ENCODE peak calls at places on chromosomes 13 and 19, in six cellular contexts. Z is omental fat pad, I is neural crest cell, S is Calu3, D is heart right ventricle, P is BE2C. F is an unnamed sample.

GRCh38 chr13:58151452-58151851 is 519.9 kb downstream of the PCDH17 start:
- DNase-seq in P (no peak), S (no peak), I (no peak), D (no peak), Z (no peak), F (no peak)

GRCh38 chr19:14769201-14769600 is 9.2 kb downstream of the ADGRE2 start:
- DNase-seq in S (no peak), I (no peak), P (no peak), D (no peak), Z (no peak), F (no peak)

GRCh38 chr13:110387451-110388140 is 80.5 kb downstream of the COL4A2 start:
- DNase-seq in I (no peak), S (no peak), D (peak; percentile 86), Z (no peak), P (no peak), F (no peak)

GRCh38 chr19:53865918-53866696 is 1.6 kb upstream of the MYADM start:
- DNase-seq in Z (no peak), S (peak; percentile 94), P (peak; percentile 80), I (peak; percentile 46), D (peak; percentile 81), F (peak; percentile 64)

GRCh38 chr19:21498651-21499050 is 6.8 kb upstream of the ZNF429 start:
- DNase-seq in Z (no peak), S (no peak), D (no peak), I (no peak), P (no peak), F (no peak)

GRCh38 chr19:39406656-39407393 is at the start of gene ZFP36:
- DNase-seq in D (peak; percentile 74), Z (peak; percentile 89), S (peak; percentile 92), I (peak; percentile 65), P (peak; percentile 84), F (peak; percentile 95)

GRCh38 chr19:13366529-13367143 is 139.6 kb downstream of the CACNA1A start:
- DNase-seq in D (no peak), Z (no peak), I (peak; percentile 29), S (peak; percentile 24), P (no peak), F (peak; percentile 61)

GRCh38 chr13:102654786-102655185 is 40.1 kb downstream of the METTL21C start:
- DNase-seq in P (no peak), D (no peak), Z (no peak), S (no peak), I (no peak), F (no peak)

GRCh38 chr19:13017306-13018036 is 22.2 kb downstream of the NFIX start:
- DNase-seq in D (no peak), I (no peak), S (no peak), P (no peak), Z (no peak), F (no peak)

GRCh38 chr13:84894749-84895148 is 904.5 kb downstream of the SLITRK6 start:
- DNase-seq in Z (no peak), D (no peak), I (no peak), S (no peak), P (no peak), F (no peak)

GRCh38 chr19:5292453-5292842 is 48.2 kb downstream of the PTPRS start:
- DNase-seq in S (no peak), I (no peak), D (no peak), Z (no peak), P (no peak), F (peak; percentile 20)

GRCh38 chr13:30907167-30907761 is 1.2 kb downstream of the MEDAG start:
- DNase-seq in P (no peak), I (no peak), S (no peak), Z (no peak), D (peak; percentile 9), F (peak; percentile 21)

GRCh38 chr19:28184997-28185396 is 1028.0 kb downstream of the UQCRFS1 start:
- DNase-seq in I (no peak), Z (no peak), D (no peak), P (no peak), S (no peak), F (no peak)

GRCh38 chr13:33347866-33348265 is 62.3 kb upstream of the STARD13 start:
- DNase-seq in S (no peak), Z (no peak), P (no peak), D (no peak), I (no peak), F (no peak)

GRCh38 chr19:29320076-29320475 is 107.1 kb upstream of the UQCRFS1 start:
- DNase-seq in P (no peak), I (no peak), Z (no peak), D (no peak), S (no peak), F (no peak)

GRCh38 chr13:89822467-89822866 is 1525.0 kb upstream of the MIR17HG start:
- DNase-seq in I (no peak), Z (no peak), S (no peak), P (no peak), D (no peak), F (no peak)

GRCh38 chr13:39641645-39642044 is 13.8 kb upstream of the COG6 start:
- DNase-seq in I (no peak), Z (no peak), D (no peak), P (no peak), S (no peak), F (no peak)

GRCh38 chr13:98564204-98564603 is 12.7 kb downstream of the STK24 start:
- DNase-seq in Z (no peak), P (no peak), D (no peak), S (no peak), I (no peak), F (no peak)

GRCh38 chr13:72258340-72258981 is 391.5 kb upstream of the DACH1 start:
- DNase-seq in P (no peak), I (no peak), D (no peak), Z (no peak), S (no peak), F (no peak)

DNA sequence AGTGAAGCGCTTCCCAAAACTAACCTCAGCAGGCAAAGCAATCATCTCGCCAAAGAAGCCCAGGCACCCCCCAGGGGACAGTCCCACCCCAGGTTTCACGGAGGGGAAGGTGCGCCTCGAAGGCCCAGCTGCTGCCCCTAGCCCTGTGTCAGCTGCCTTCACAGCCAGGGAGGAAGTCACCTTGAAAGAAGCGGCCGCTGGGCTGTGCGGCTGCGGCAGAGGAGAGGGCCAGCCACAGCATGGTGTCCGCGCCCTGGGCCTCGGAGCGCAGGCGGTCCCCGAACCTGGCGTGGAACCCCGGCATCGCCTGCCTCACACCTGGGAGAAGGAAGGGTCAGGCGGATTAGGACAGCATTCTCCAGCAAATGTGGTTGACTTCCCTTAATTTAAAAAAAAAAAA is 35.0 kb downstream of the DHRS12 start:
- DNase-seq in I (no peak), D (no peak), S (no peak), P (no peak), Z (no peak), F (no peak)
- TF ChIP-seq CTCF in I (no peak), D (no peak), S (no peak), P (no peak), Z (no peak), F (no peak)

DNA sequence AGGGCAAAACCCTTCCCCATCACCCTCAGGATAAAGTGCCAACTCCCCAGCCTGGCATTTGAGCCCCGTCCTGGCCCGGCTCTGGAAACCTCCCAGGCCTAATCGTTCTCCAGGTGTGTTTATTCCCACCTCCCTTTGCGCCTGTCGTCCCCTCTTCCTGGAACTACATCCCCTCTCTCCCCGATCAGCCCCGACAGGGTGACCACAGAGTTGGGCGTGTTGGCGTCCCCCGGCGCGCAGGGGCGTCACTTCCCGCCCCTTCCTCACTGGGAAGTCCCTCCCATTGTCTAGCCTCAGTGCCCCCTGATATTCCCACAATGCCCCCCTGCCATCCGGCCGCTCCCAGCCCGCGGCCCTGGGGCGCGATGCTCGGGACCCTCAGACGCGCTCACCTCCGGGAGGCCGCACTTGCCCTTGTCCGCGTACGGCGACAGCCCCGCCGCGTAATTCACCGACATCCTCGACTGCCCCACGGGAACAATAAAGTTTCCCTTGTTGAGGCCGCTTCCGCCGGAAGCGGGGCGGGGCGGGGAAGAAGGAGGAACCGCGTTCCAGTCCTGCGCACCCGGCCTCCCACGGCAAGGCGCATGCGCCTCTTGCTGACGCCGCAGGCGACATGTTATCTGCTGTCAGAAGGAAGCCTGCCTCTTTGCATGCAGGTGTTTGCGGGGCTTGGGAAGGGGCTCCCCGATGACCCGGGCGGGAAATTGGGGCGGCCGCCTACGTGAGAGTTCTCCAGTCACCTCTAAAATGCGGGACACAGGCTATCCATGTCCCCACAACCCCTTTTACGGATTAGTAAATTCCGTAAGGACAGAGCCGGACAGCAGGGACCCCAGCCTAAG is at the start of the genes ANKRD24 and SIRT6:
- DNase-seq in D (peak; percentile 96), Z (peak; percentile 77), I (peak; percentile 94), P (peak; percentile 97), S (peak; percentile 94), F (peak; percentile 98)
- TF ChIP-seq CTCF in D (no peak), Z (no peak), I (no peak), P (no peak), S (no peak), F (no peak)

GRCh38 chr13:108176685-108177274 is 38.6 kb downstream of the LIG4 start:
- DNase-seq in Z (no peak), P (peak; percentile 60), I (peak; percentile 47), D (no peak), S (peak; percentile 3), F (no peak)
- TF ChIP-seq CTCF in Z (no peak), P (peak; percentile 66), I (peak; percentile 67), D (no peak), S (no peak), F (peak; percentile 19)

GRCh38 chr13:43019811-43020210 is 3.6 kb upstream of the DNAJC15 start:
- DNase-seq in P (no peak), D (no peak), Z (no peak), I (no peak), S (no peak), F (peak; percentile 55)

GRCh38 chr13:43021926-43022670 is 1.3 kb upstream of the DNAJC15 start:
- DNase-seq in D (no peak), S (no peak), Z (no peak), I (no peak), P (no peak), F (peak; percentile 32)

GRCh38 chr13:43020794-43021193 is 2.6 kb upstream of the DNAJC15 start:
- DNase-seq in D (no peak), P (no peak), S (no peak), I (no peak), Z (no peak), F (no peak)

GRCh38 chr13:43026262-43026661 is 2.9 kb downstream of the DNAJC15 start:
- DNase-seq in D (no peak), Z (no peak), S (no peak), I (no peak), P (no peak), F (no peak)

DNA sequence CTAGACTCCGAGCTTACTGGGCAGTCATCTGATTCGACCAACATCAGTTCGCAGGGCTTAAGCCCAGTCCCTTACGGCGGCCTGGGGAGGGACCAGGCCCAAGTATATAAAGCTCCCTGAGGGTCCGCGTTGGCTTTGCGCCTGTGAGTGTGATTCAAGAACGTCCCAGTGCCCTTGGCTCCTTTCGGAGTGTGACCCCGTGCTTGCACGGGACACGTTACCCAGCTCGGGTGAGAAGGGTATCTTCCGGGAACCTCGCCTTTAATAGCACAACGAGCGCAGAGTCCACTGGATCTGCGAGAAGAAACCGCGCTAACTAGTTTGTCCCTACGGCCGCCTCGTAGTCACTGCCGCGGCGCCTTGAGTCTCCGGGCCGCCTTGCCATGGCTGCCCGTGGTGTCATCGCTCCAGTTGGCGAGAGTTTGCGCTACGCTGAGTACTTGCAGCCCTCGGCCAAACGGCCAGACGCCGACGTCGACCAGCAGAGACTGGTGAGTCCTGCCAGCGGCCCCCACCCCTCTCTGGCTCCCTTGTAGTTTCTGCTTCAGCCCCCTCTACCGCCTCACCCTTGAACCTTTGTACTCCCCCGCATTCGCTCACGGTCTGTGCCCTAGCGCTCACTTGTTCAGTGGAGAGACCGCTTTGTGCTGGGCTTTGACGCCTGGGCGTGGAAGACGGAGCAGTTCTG is at the start of gene DNAJC15:
- DNase-seq in I (peak; percentile 71), P (no peak), D (peak; percentile 93), Z (peak; percentile 58), S (peak; percentile 73), F (peak; percentile 83)
- TF ChIP-seq CTCF in I (no peak), P (no peak), D (no peak), Z (no peak), S (no peak), F (no peak)